ENCODE peak calls at places on chromosomes 2 and 18, in eight cellular contexts. Z is CD4-positive, alpha-beta memory T cell; V is NCI-H774; R is HuH-7.5; Y is progenitor cell of endocrine pancreas; D is glutamatergic neuron; N is AG08396; P is right cardiac atrium. E is an unnamed sample.

GRCh38 chr2:72048881-72049477 is 98.7 kb downstream of the CYP26B1 start:
- DNase-seq in D (no peak), Y (no peak), V (no peak), Z (no peak), N (no peak), P (no peak), R (no peak), E (no peak)

GRCh38 chr2:72130671-72131360 is 16.8 kb downstream of the CYP26B1 start:
- DNase-seq in V (no peak), R (no peak), N (no peak), P (no peak), Y (no peak), D (no peak), Z (no peak), E (no peak)

GRCh38 chr2:134715932-134716643 is 2.7 kb downstream of the TMEM163 start:
- DNase-seq in Z (no peak), D (no peak), Y (no peak), N (no peak), R (no peak), P (no peak), V (no peak), E (no peak)

GRCh38 chr2:234146087-234146826 is 95.8 kb downstream of the SPP2 start:
- DNase-seq in N (peak), R (no peak), Z (no peak), P (no peak), Y (no peak), D (no peak), V (no peak), E (peak)

GRCh38 chr2:60364441-60364840 is 189.0 kb downstream of the BCL11A start:
- DNase-seq in P (no peak), N (no peak), R (no peak), V (no peak), Y (no peak), D (no peak), Z (no peak), E (no peak)

GRCh38 chr2:134420256-134420655 is 166.4 kb downstream of the MGAT5 start:
- DNase-seq in Y (no peak), D (no peak), P (no peak), V (no peak), R (no peak), N (no peak), Z (no peak), E (no peak)

GRCh38 chr18:10232062-10232461 is 222.4 kb upstream of the APCDD1 start:
- DNase-seq in V (no peak), N (no peak), Y (no peak), D (no peak), R (no peak), P (no peak), Z (no peak), E (no peak)

GRCh38 chr18:9173770-9174233 is 37.2 kb downstream of the ANKRD12 start:
- DNase-seq in P (no peak), N (no peak), R (no peak), V (no peak), Z (no peak), Y (no peak), D (no peak), E (no peak)

GRCh38 chr2:203567786-203568185 is 32.7 kb upstream of the RAPH1 start:
- DNase-seq in R (no peak), V (no peak), Y (no peak), Z (no peak), P (no peak), N (no peak), D (no peak), E (no peak)

GRCh38 chr2:54519841-54520459 is 63.8 kb downstream of the SPTBN1 start:
- DNase-seq in R (no peak), P (no peak), V (no peak), D (no peak), Z (no peak), N (no peak), Y (no peak), E (no peak)

GRCh38 chr18:48752928-48753327 is 197.8 kb downstream of the SMAD7 start:
- DNase-seq in Z (no peak), D (no peak), P (no peak), N (no peak), R (no peak), V (no peak), Y (no peak), E (no peak)

GRCh38 chr2:85326406-85326945 is 1.3 kb downstream of the TGOLN2 start:
- DNase-seq in R (no peak), D (no peak), Z (peak), Y (no peak), P (no peak), N (no peak), V (no peak), E (peak)

GRCh38 chr2:181124499-181124898 is 144.1 kb downstream of the UBE2E3 start:
- DNase-seq in P (no peak), V (no peak), R (no peak), Y (no peak), N (no peak), D (no peak), Z (no peak), E (no peak)

GRCh38 chr18:3448845-3449701 is 899 bp upstream of the TGIF1 start:
- DNase-seq in P (peak), Y (peak), V (no peak), Z (peak), R (peak), D (peak), N (peak), E (peak)

GRCh38 chr2:240506406-240507059 is 51.3 kb downstream of the ANKMY1 start:
- DNase-seq in R (no peak), P (no peak), D (no peak), Z (no peak), Y (peak), N (no peak), V (no peak), E (no peak)

GRCh38 chr2:207352978-207353377 is 176.8 kb upstream of the CREB1 start:
- DNase-seq in P (no peak), D (no peak), Y (no peak), R (no peak), V (no peak), Z (no peak), N (no peak), E (no peak)

GRCh38 chr2:105455488-105455991 is 56.7 kb upstream of the FHL2 start:
- DNase-seq in D (no peak), Y (no peak), R (no peak), P (no peak), Z (no peak), V (peak), N (peak), E (peak)